ENCODE peak calls at places on chromosomes 4 and X, in four cellular contexts. X, V, L and I are unnamed samples.

GRCh38 chrX:68832101-68832416 is 3.2 kb downstream of the EFNB1 start:
- DNase-seq in L (no peak), V (no peak), X (no peak), I (peak; percentile 40)

GRCh38 chrX:40371376-40371775 is 209.4 kb upstream of the ATP6AP2 start:
- DNase-seq in V (no peak), L (no peak), X (no peak), I (no peak)

GRCh38 chr4:100081511-100081910 is 108.8 kb downstream of the DDIT4L start:
- DNase-seq in L (no peak), V (no peak), X (no peak), I (no peak)

GRCh38 chrX:9555354-9555753 is 90.5 kb downstream of the TBL1X start:
- DNase-seq in L (no peak), V (no peak), X (no peak), I (no peak)

GRCh38 chr4:79121875-79122358 is 182.7 kb upstream of the PAQR3 start:
- DNase-seq in L (no peak), X (no peak), V (no peak), I (no peak)

GRCh38 chr4:140049024-140049923 is 104.7 kb downstream of the MAML3 start:
- DNase-seq in L (peak; percentile 2), X (peak; percentile 91), V (no peak), I (no peak)

GRCh38 chr4:55742655-55743191 is 76.9 kb upstream of the EXOC1L start:
- DNase-seq in X (peak; percentile 24), V (no peak), L (peak; percentile 3), I (no peak)

GRCh38 chrX:78375894-78376293 is 48.5 kb upstream of the CYSLTR1 start:
- DNase-seq in X (no peak), L (no peak), V (no peak), I (no peak)

GRCh38 chrX:121975666-121976065 is 928.3 kb downstream of the GLUD2 start:
- DNase-seq in X (no peak), L (no peak), V (no peak), I (no peak)

GRCh38 chrX:8981742-8982141 is 52.2 kb downstream of the FAM9B start:
- DNase-seq in L (no peak), X (no peak), V (no peak), I (no peak)

GRCh38 chrX:57817302-57817701 is 93.0 kb downstream of the ZXDA start:
- DNase-seq in X (no peak), L (no peak), V (no peak), I (no peak)

GRCh38 chr4:53510981-53511380 is 80.3 kb downstream of the LNX1 start:
- DNase-seq in L (no peak), V (no peak), X (no peak), I (no peak)

GRCh38 chr4:81164623-81165416 is 50.2 kb downstream of the PRKG2 start:
- DNase-seq in V (no peak), L (peak; percentile 40), X (peak; percentile 64), I (no peak)

GRCh38 chr4:166421556-166422156 is 548.6 kb downstream of the TLL1 start:
- DNase-seq in X (no peak), V (no peak), L (no peak), I (no peak)

GRCh38 chr4:166415749-166416148 is 542.7 kb downstream of the TLL1 start:
- DNase-seq in V (no peak), L (no peak), X (no peak), I (no peak)
- TF ChIP-seq PHF8 in V (no peak), L (no peak), X (no peak), I (no peak)

GRCh38 chr4:66571145-66571544 is 900.9 kb upstream of the EPHA5 start:
- DNase-seq in L (no peak), V (no peak), X (no peak), I (no peak)

GRCh38 chr4:66572949-66573348 is 902.7 kb upstream of the EPHA5 start:
- DNase-seq in X (peak; percentile 72), V (no peak), L (no peak), I (no peak)

GRCh38 chr4:66574145-66574978 is 904.1 kb upstream of the EPHA5 start:
- DNase-seq in V (no peak), L (no peak), X (peak; percentile 70), I (no peak)

GRCh38 chr4:66577922-66578321 is 907.6 kb upstream of the EPHA5 start:
- DNase-seq in L (no peak), V (no peak), X (no peak), I (no peak)

GRCh38 chr4:66575024-66575696 is 904.9 kb upstream of the EPHA5 start:
- DNase-seq in V (no peak), X (peak; percentile 95), L (peak; percentile 59), I (no peak)
- TF ChIP-seq HDAC2 in V (no peak), X (no peak), L (no peak), I (no peak)

GRCh38 chr4:112514079-112514448 is 1.9 kb downstream of the NEUROG2 start:
- DNase-seq in X (no peak), V (no peak), L (no peak), I (no peak)
- H3K4me1 ChIP-seq in X (peaks cover 25% of the 10 kb centered on the region), V (no peaks in the 10 kb centered on the region), L (peaks cover 14% of the 10 kb centered on the region), I (peaks cover 33% of the 10 kb centered on the region)

DNA sequence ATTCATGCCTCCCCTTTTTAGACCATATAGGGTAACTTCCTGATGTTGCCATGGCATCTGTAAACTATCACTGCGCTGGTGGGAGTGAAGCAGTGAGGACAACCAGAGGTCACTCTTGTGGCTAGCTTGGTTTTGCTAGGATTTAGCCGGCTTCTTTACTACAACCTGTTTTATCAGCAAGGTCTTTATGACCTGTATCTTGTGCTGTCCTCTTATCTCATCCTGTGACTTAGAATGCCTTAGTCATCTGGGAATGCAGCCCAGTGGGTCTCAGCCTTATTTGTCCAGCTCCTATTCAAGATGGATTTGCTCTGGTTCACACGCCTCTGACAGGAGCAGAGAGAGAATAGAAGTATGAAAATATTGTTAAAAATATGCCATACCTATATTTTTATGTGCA is 355.7 kb downstream of the ADGRL3 start:
- DNase-seq in L (peak; percentile 20), X (peak; percentile 48), V (no peak), I (no peak)
- TF ChIP-seq PHF8 in L (no peak), X (no peak), V (no peak), I (no peak)